ENCODE peak calls at places on chromosomes 7 and 10, in six cellular contexts. T, P, C, E, M and I are unnamed samples.

GRCh38 chr10:23338886-23339285 is 5.7 kb downstream of the C10orf67 start:
- DNase-seq in T (no peak), P (peak; percentile 70), C (no peak), E (no peak), M (no peak), I (no peak)

GRCh38 chr10:44587488-44588140 is 202.7 kb upstream of the CXCL12 start:
- DNase-seq in T (no peak), P (no peak), C (no peak), E (no peak), M (no peak), I (no peak)

GRCh38 chr7:93551063-93551895 is 23.2 kb downstream of the CALCR start:
- DNase-seq in T (no peak), P (no peak), C (peak; percentile 36), E (no peak), M (no peak), I (no peak)

GRCh38 chr10:14383266-14383665 is 52.5 kb upstream of the FRMD4A start:
- DNase-seq in T (no peak), P (no peak), C (no peak), E (no peak), M (no peak), I (no peak)

GRCh38 chr10:101695404-101695732 is 398 bp upstream of the FBXW4 start:
- DNase-seq in T (no peak), P (no peak), C (no peak), E (no peak), M (no peak), I (no peak)

GRCh38 chr10:87054373-87055295 is 34.5 kb downstream of the FAM25A start:
- DNase-seq in T (no peak), P (no peak), C (no peak), E (no peak), M (no peak), I (no peak)

GRCh38 chr10:71582019-71582418 is 137.6 kb downstream of the C10orf105 start:
- DNase-seq in T (no peak), P (no peak), C (no peak), E (no peak), M (no peak), I (no peak)

GRCh38 chr10:3848768-3849643 is 64.0 kb upstream of the KLF6 start:
- DNase-seq in T (no peak), P (no peak), C (no peak), E (no peak), M (no peak), I (no peak)

GRCh38 chr7:111392976-111393762 is 169.1 kb downstream of the IMMP2L start:
- DNase-seq in T (no peak), P (no peak), C (no peak), E (no peak), M (no peak), I (no peak)

GRCh38 chr10:61692447-61692846 is 29.7 kb downstream of the CABCOCO1 start:
- DNase-seq in T (no peak), P (no peak), C (no peak), E (no peak), M (no peak), I (no peak)

GRCh38 chr7:109126404-109127050 is 556.9 kb downstream of the DNAJB9 start:
- DNase-seq in T (no peak), P (no peak), C (no peak), E (no peak), M (no peak), I (no peak)

GRCh38 chr10:125123363-125124113 is 36.8 kb downstream of the CTBP2 start:
- DNase-seq in T (peak; percentile 93), P (peak; percentile 89), C (no peak), E (peak; percentile 88), M (peak; percentile 92), I (peak; percentile 57)

GRCh38 chr10:86630079-86630478 is 24.3 kb upstream of the OPN4 start:
- DNase-seq in T (no peak), P (no peak), C (no peak), E (no peak), M (no peak), I (no peak)

GRCh38 chr7:143002856-143003255 is 24.1 kb downstream of the OR9A2 start:
- DNase-seq in T (no peak), P (no peak), C (no peak), E (peak; percentile 69), M (no peak), I (no peak)
- H3K4me3 ChIP-seq in T (peak overlapping the region; percentile 35), P (peak overlapping the region; percentile 48), C (no peak overlapping the region), E (no peak overlapping the region), M (peak overlapping the region; percentile 22), I (peak overlapping the region; percentile 27)

GRCh38 chr10:98338318-98338717 is 70.3 kb upstream of the LOXL4 start:
- DNase-seq in T (peak; percentile 80), P (no peak), C (no peak), E (no peak), M (no peak), I (no peak)
- TF ChIP-seq CTCF in T (no peak), P (no peak), C (no peak), E (no peak), M (no peak), I (no peak)

GRCh38 chr7:65800890-65801341 is 72.0 kb upstream of the VKORC1L1 start:
- DNase-seq in T (no peak), P (no peak), C (no peak), E (no peak), M (no peak), I (no peak)

GRCh38 chr7:65796205-65796604 is 76.7 kb upstream of the VKORC1L1 start:
- DNase-seq in T (no peak), P (no peak), C (no peak), E (no peak), M (no peak), I (no peak)

DNA sequence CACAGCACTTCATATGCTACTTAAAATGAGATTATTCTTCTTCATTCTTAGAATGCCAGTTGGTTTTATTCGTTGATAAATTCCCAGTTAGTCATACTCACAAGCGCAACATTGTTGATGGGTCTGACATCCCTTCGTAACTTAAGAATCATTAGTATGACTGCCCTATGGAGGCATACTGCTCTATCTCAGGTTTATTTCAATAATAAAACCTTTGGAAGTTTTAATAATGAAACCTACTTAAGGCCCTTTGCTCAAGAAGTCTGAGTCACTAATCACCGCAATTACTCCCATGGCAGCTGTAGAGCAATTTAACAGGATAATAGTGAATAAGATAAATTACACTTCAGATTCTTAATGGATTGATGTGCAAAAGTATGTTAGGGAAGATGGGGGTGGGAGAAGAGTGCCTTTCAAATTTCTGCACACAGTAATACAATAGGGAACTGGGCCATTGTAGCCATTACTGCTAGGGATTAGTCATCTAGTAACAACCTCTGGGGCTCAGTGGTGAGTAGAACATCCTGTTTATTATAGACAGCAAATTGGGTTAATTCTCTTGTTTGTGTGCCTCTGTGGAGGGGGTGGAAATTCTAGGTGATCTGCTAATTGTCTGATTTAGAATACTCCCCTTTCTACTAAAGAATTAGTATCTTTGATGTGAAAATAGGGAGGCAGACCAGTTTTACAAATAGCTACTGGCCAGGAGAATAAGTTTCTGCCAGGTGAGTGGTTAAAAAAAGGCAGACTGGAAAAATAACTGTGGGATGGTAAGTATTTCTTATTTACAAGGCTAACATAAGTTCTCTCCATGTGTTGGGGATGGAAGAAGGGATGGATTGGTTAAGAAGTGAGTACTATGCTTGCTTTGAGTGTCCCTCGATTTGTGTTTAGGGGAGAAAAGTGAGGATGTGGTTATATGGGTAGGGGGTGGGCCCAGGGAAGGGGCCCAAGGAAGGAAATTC is 74.5 kb upstream of the VKORC1L1 start:
- DNase-seq in T (no peak), P (no peak), C (peak; percentile 57), E (no peak), M (no peak), I (peak; percentile 22)
- H3K4me3 ChIP-seq in T (no peak overlapping the region), P (no peak overlapping the region), C (no peak overlapping the region), E (no peak overlapping the region), M (no peak overlapping the region), I (no peak overlapping the region)

GRCh38 chr10:19385846-19386455 is 337.4 kb downstream of the MALRD1 start:
- DNase-seq in T (no peak), P (no peak), C (no peak), E (no peak), M (no peak), I (no peak)
- TF ChIP-seq CTCF in T (no peak), P (no peak), C (no peak), E (no peak), M (no peak), I (no peak)

GRCh38 chr10:117159390-117159789 is 21.3 kb upstream of the VAX1 start:
- DNase-seq in T (no peak), P (no peak), C (no peak), E (no peak), M (no peak), I (no peak)
- H3K4me3 ChIP-seq in T (no peak overlapping the region), P (no peak overlapping the region), C (no peak overlapping the region), E (no peak overlapping the region), M (no peak overlapping the region), I (no peak overlapping the region)

DNA sequence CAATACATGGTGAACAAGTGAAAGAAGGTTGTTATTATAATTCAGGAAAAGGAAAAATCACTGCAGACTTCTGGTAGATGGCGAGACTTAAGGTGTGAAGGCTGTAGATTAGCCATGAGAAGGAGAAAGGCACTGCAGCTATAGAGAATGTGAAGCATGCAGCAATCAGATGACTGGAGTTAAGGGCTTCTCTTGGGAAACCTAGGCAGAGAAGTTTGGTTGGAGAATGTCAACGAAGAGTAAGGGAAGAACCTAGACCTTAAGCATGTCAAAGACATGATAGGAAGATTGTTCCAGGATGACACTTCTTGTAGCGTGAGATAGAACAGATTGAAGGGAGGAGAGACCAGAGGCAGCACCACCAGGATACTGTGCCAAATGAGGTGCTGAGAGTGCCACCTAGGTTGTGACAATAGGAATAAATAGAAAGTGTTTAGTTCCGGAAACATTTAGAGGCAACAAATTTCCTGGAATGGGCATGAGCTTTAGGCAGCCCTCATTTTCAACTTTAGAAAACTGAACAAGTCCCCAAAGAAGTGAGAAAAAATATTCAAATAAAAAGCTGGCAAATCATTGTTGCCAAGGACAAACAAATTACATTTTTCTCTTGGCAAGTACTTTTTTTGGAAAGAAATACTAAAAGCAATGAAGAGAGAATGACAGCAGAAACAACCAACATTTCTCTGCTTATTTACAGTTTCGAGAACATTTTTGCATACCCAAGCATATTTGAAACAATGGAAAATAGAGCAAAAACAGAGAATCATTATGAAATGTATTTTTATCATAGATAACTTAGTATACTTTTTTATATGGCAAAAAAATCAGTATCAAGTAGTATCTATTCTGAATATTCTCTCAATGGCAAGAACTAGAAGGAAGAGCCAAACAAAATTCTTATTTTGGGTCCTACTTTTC is 4.9 kb downstream of the LRRC17 start:
- DNase-seq in T (no peak), P (no peak), C (no peak), E (no peak), M (no peak), I (no peak)
- TF ChIP-seq CTCF in T (no peak), P (no peak), C (no peak), E (no peak), M (no peak), I (peak; percentile 20)

GRCh38 chr7:131899271-131900030 is 343.0 kb upstream of the PODXL start:
- DNase-seq in T (no peak), P (no peak), C (no peak), E (no peak), M (no peak), I (no peak)

GRCh38 chr7:131896189-131896855 is 339.9 kb upstream of the PODXL start:
- DNase-seq in T (no peak), P (no peak), C (no peak), E (no peak), M (no peak), I (peak; percentile 22)

GRCh38 chr7:131897016-131897789 is 340.8 kb upstream of the PODXL start:
- DNase-seq in T (no peak), P (no peak), C (peak; percentile 24), E (no peak), M (no peak), I (no peak)

GRCh38 chr7:131898418-131898817 is 342.0 kb upstream of the PODXL start:
- DNase-seq in T (no peak), P (no peak), C (no peak), E (no peak), M (no peak), I (no peak)

GRCh38 chr7:131897790-131898165 is 341.4 kb upstream of the PODXL start:
- DNase-seq in T (no peak), P (no peak), C (no peak), E (no peak), M (no peak), I (no peak)
- H3K4me3 ChIP-seq in T (no peak overlapping the region), P (no peak overlapping the region), C (no peak overlapping the region), E (no peak overlapping the region), M (no peak overlapping the region), I (no peak overlapping the region)